ENCODE peak calls at places on chromosomes 7 and 10, in six cellular contexts. A is HTR-8/SVneo, C is HepG2, F is Calu3, N is upper lobe of right lung, H is nephron progenitor cell. X is an unnamed sample.

GRCh38 chr7:134460000-134460399 is 1.1 kb upstream of the AKR1B1 start:
- DNase-seq in A (no peak), C (no peak), F (no peak), N (no peak), H (no peak), X (no peak)

GRCh38 chr10:35870665-35871310 is 228.7 kb upstream of the FZD8 start:
- DNase-seq in A (no peak), C (no peak), F (no peak), N (no peak), H (no peak), X (no peak)

GRCh38 chr7:27782849-27783248 is 42.9 kb downstream of the TAX1BP1 start:
- DNase-seq in A (no peak), C (no peak), F (no peak), N (no peak), H (no peak), X (no peak)

GRCh38 chr10:45373783-45374450 is at the start of gene ALOX5:
- DNase-seq in A (no peak), C (no peak), F (peak), N (peak), H (peak), X (peak)

GRCh38 chr10:93384006-93384405 is 98.1 kb downstream of the MYOF start:
- DNase-seq in A (peak), C (no peak), F (peak), N (no peak), H (no peak), X (no peak)

GRCh38 chr7:157547611-157548010 is 210.8 kb downstream of the DNAJB6 start:
- DNase-seq in A (no peak), C (no peak), F (no peak), N (peak), H (no peak), X (no peak)

GRCh38 chr7:45885264-45885882 is 2.9 kb upstream of the IGFBP1 start:
- DNase-seq in A (peak), C (peak), F (peak), N (no peak), H (no peak), X (no peak)

GRCh38 chr7:27210441-27211083 is 10.7 kb upstream of the HOXA13 start:
- DNase-seq in A (no peak), C (no peak), F (peak), N (no peak), H (peak), X (peak)

GRCh38 chr7:156327474-156327873 is 313.1 kb upstream of the RNF32 start:
- DNase-seq in A (no peak), C (no peak), F (no peak), N (no peak), H (no peak), X (no peak)

GRCh38 chr10:73931767-73932624 is 21.1 kb downstream of the PLAU start:
- DNase-seq in A (no peak), C (peak), F (peak), N (peak), H (no peak), X (no peak)

GRCh38 chr7:5610500-5611186 is 170.8 kb downstream of the RNF216 start:
- DNase-seq in A (no peak), C (no peak), F (no peak), N (no peak), H (no peak), X (no peak)

GRCh38 chr10:86813101-86813500 is 56.7 kb downstream of the BMPR1A start:
- DNase-seq in A (no peak), C (no peak), F (no peak), N (no peak), H (no peak), X (peak)

GRCh38 chr10:78552261-78552811 is 516.4 kb upstream of the ZMIZ1 start:
- DNase-seq in A (no peak), C (no peak), F (no peak), N (no peak), H (no peak), X (peak)

GRCh38 chr10:62625484-62625883 is 179.0 kb upstream of the ADO start:
- DNase-seq in A (no peak), C (no peak), F (no peak), N (no peak), H (no peak), X (no peak)

GRCh38 chr10:71638087-71638576 is 81.4 kb downstream of the C10orf105 start:
- DNase-seq in A (no peak), C (peak), F (peak), N (peak), H (no peak), X (no peak)

GRCh38 chr10:93722550-93722949 is 20.2 kb upstream of the FRA10AC1 start:
- DNase-seq in A (no peak), C (no peak), F (no peak), N (no peak), H (no peak), X (no peak)

GRCh38 chr10:113480828-113481502 is 71.9 kb upstream of the HABP2 start:
- DNase-seq in A (no peak), C (no peak), F (no peak), N (peak), H (no peak), X (no peak)

GRCh38 chr7:11833431-11833830 is 1.4 kb upstream of the THSD7A start:
- DNase-seq in A (no peak), C (no peak), F (no peak), N (no peak), H (peak), X (no peak)

GRCh38 chr10:78283069-78283682 is 249.5 kb downstream of the RPS24 start:
- DNase-seq in A (no peak), C (peak), F (no peak), N (no peak), H (no peak), X (no peak)

GRCh38 chr7:157151626-157152339 is 13.1 kb downstream of the UBE3C start:
- DNase-seq in A (no peak), C (no peak), F (no peak), N (no peak), H (no peak), X (no peak)

GRCh38 chr7:128132426-128133069 is 101.3 kb upstream of the LRRC4 start:
- DNase-seq in A (no peak), C (no peak), F (no peak), N (no peak), H (no peak), X (no peak)

GRCh38 chr7:142523821-142524460 is 225.3 kb upstream of the PRSS1 start:
- DNase-seq in A (no peak), C (no peak), F (no peak), N (no peak), H (no peak), X (no peak)

GRCh38 chr7:68148440-68148839 is 1151.8 kb downstream of the TYW1 start:
- DNase-seq in A (no peak), C (no peak), F (no peak), N (no peak), H (no peak), X (no peak)

GRCh38 chr10:60175418-60175817 is 214.3 kb downstream of the ANK3 start:
- DNase-seq in A (no peak), C (no peak), F (no peak), N (no peak), H (no peak), X (no peak)

GRCh38 chr10:29862926-29863614 is 196.3 kb downstream of the JCAD start:
- DNase-seq in A (no peak), C (no peak), F (peak), N (no peak), H (no peak), X (no peak)

GRCh38 chr7:19772858-19773337 is 519 bp downstream of the TMEM196 start:
- DNase-seq in A (peak), C (no peak), F (peak), N (no peak), H (peak), X (peak)

GRCh38 chr7:2717293-2717904 is 29.4 kb downstream of the AMZ1 start:
- DNase-seq in A (no peak), C (no peak), F (no peak), N (peak), H (peak), X (peak)

GRCh38 chr7:102106625-102107024 is 180.0 kb upstream of the SH2B2 start:
- DNase-seq in A (no peak), C (no peak), F (no peak), N (peak), H (no peak), X (no peak)

GRCh38 chr7:29139191-29139590 is 7.1 kb downstream of the CPVL start:
- DNase-seq in A (no peak), C (no peak), F (no peak), N (no peak), H (no peak), X (peak)

GRCh38 chr7:128161466-128162125 is 79.5 kb upstream of the LEP start:
- DNase-seq in A (no peak), C (no peak), F (no peak), N (no peak), H (no peak), X (no peak)

GRCh38 chr7:15330943-15331342 is 230.9 kb downstream of the AGMO start:
- DNase-seq in A (no peak), C (no peak), F (no peak), N (no peak), H (no peak), X (no peak)

GRCh38 chr10:128156999-128157755 is 31.0 kb upstream of the MKI67 start:
- DNase-seq in A (no peak), C (peak), F (peak), N (no peak), H (no peak), X (no peak)

GRCh38 chr7:86978804-86979506 is 80.5 kb downstream of the ELAPOR2 start:
- DNase-seq in A (no peak), C (no peak), F (no peak), N (no peak), H (no peak), X (no peak)

X was measured in cardiac muscle cell.